ENCODE peak calls at places on chromosomes 16 and 17, in five cellular contexts. K, V, Y, B and T are unnamed samples.

GRCh38 chr16:7246578-7246977 is 86.1 kb upstream of the RBFOX1 start:
- DNase-seq in K (no peak), Y (no peak), V (no peak), B (no peak), T (no peak)

GRCh38 chr17:48728232-48729231 is at the start of gene HOXB13:
- DNase-seq in B (no peak), K (no peak), V (no peak), Y (peak; percentile 43), T (no peak)

GRCh38 chr17:28372203-28372944 is 880 bp downstream of the SARM1 start:
- DNase-seq in V (no peak), K (no peak), Y (no peak), B (no peak), T (no peak)

GRCh38 chr17:17526369-17526768 is 30.2 kb upstream of the RASD1 start:
- DNase-seq in K (no peak), Y (peak; percentile 63), B (peak; percentile 94), V (no peak), T (no peak)

GRCh38 chr17:47935961-47936360 is 5.4 kb upstream of the PNPO start:
- DNase-seq in Y (no peak), K (no peak), V (no peak), B (no peak), T (no peak)

GRCh38 chr17:69967910-69968411 is 107.1 kb upstream of the KCNJ16 start:
- DNase-seq in B (no peak), V (no peak), Y (no peak), K (no peak), T (no peak)

GRCh38 chr16:71986131-71986530 is 14.1 kb downstream of the PKD1L3 start:
- DNase-seq in B (no peak), V (no peak), K (no peak), Y (no peak), T (no peak)

GRCh38 chr17:4715071-4715749 is 4.8 kb downstream of the ARRB2 start:
- DNase-seq in B (no peak), Y (no peak), V (no peak), K (no peak), T (peak; percentile 79)

GRCh38 chr17:58020401-58020800 is 13.4 kb upstream of the SRSF1 start:
- DNase-seq in B (no peak), Y (no peak), K (no peak), V (no peak), T (no peak)

GRCh38 chr16:55678061-55678935 is 22.5 kb downstream of the SLC6A2 start:
- DNase-seq in V (no peak), Y (peak; percentile 76), K (peak; percentile 70), B (no peak), T (no peak)

GRCh38 chr16:57555831-57556230 is 13.4 kb downstream of the ADGRG5 start:
- DNase-seq in V (no peak), K (no peak), B (no peak), Y (no peak), T (no peak)

GRCh38 chr17:57935833-57936807 is 19.1 kb downstream of the CUEDC1 start:
- DNase-seq in Y (peak; percentile 49), B (peak; percentile 82), K (no peak), V (no peak), T (no peak)

GRCh38 chr17:43341705-43342600 is 56.8 kb upstream of the ARL4D start:
- DNase-seq in Y (no peak), B (no peak), V (no peak), K (no peak), T (no peak)

GRCh38 chr17:7133424-7133823 is 18.8 kb upstream of the ASGR2 start:
- DNase-seq in K (no peak), Y (no peak), B (no peak), V (no peak), T (peak; percentile 24)

GRCh38 chr17:8288336-8289102 is at the start of gene RANGRF:
- DNase-seq in K (peak; percentile 92), V (peak; percentile 42), B (peak; percentile 94), Y (peak; percentile 93), T (peak; percentile 81)

GRCh38 chr17:59561042-59561441 is 4.4 kb upstream of the DHX40 start:
- DNase-seq in K (no peak), V (no peak), Y (no peak), B (no peak), T (no peak)

GRCh38 chr17:28405632-28406477 is at the start of gene SLC46A1:
- DNase-seq in V (no peak), K (peak; percentile 67), B (peak; percentile 78), Y (peak; percentile 74), T (peak; percentile 7)

GRCh38 chr17:79538291-79538690 is 72.6 kb downstream of the RBFOX3 start:
- DNase-seq in Y (no peak), V (no peak), K (no peak), B (peak; percentile 3), T (no peak)

GRCh38 chr16:75289189-75289588 is 37.8 kb upstream of the BCAR1 start:
- DNase-seq in Y (no peak), K (no peak), B (no peak), V (no peak), T (no peak)

GRCh38 chr16:75288596-75289120 is 37.2 kb upstream of the BCAR1 start:
- DNase-seq in K (no peak), B (no peak), V (no peak), Y (no peak), T (peak; percentile 79)

GRCh38 chr16:75287708-75288107 is 36.3 kb upstream of the BCAR1 start:
- DNase-seq in Y (peak; percentile 90), B (no peak), K (no peak), V (no peak), T (no peak)

GRCh38 chr16:75286996-75287395 is 35.6 kb upstream of the BCAR1 start:
- DNase-seq in Y (no peak), V (no peak), B (no peak), K (no peak), T (no peak)

GRCh38 chr16:75288181-75288580 is 36.8 kb upstream of the BCAR1 start:
- DNase-seq in Y (peak; percentile 50), K (no peak), B (no peak), V (no peak), T (no peak)
- H3K27ac ChIP-seq in Y (peak overlapping the region; percentile 6), K (no peak overlapping the region), B (no peak overlapping the region), V (no peak overlapping the region), T (no peak overlapping the region)

GRCh38 chr17:50205931-50206505 is 4.6 kb upstream of the COL1A1 start:
- DNase-seq in V (no peak), K (no peak), B (no peak), Y (no peak), T (no peak)

GRCh38 chr17:50203589-50204345 is 2.3 kb upstream of the COL1A1 start:
- DNase-seq in K (no peak), V (no peak), B (no peak), Y (no peak), T (no peak)

GRCh38 chr17:50204431-50204830 is 3.0 kb upstream of the COL1A1 start:
- DNase-seq in Y (no peak), V (no peak), B (no peak), K (no peak), T (no peak)

GRCh38 chr17:50206604-50207293 is 5.3 kb upstream of the COL1A1 start:
- DNase-seq in B (no peak), Y (no peak), K (no peak), V (no peak), T (no peak)

GRCh38 chr17:50205111-50205821 is 3.8 kb upstream of the COL1A1 start:
- DNase-seq in V (no peak), B (no peak), K (no peak), Y (no peak), T (no peak)
- H3K4me3 ChIP-seq in V (no peak overlapping the region), B (no peak overlapping the region), K (no peak overlapping the region), Y (no peak overlapping the region), T (no peak overlapping the region)

GRCh38 chr16:400061-400540 is 1.6 kb upstream of the DECR2 start:
- DNase-seq in B (no peak), K (no peak), V (no peak), Y (no peak), T (no peak)
- H3K27ac ChIP-seq in B (no peak overlapping the region), K (no peak overlapping the region), V (peak overlapping the region; percentile 65), Y (no peak overlapping the region), T (peak overlapping the region; percentile 79)

GRCh38 chr17:21355586-21355985 is 20.6 kb upstream of the KCNJ12 start:
- DNase-seq in Y (no peak), K (no peak), V (no peak), B (peak; percentile 12), T (no peak)
- H3K4me3 ChIP-seq in Y (no peak overlapping the region), K (no peak overlapping the region), V (no peak overlapping the region), B (no peak overlapping the region), T (no peak overlapping the region)

GRCh38 chr17:50195196-50195865 is 6.1 kb downstream of the COL1A1 start:
- DNase-seq in V (no peak), Y (no peak), B (peak; percentile 24), K (no peak), T (no peak)

GRCh38 chr17:50196826-50197225 is 4.6 kb downstream of the COL1A1 start:
- DNase-seq in Y (no peak), B (peak; percentile 59), V (no peak), K (no peak), T (peak; percentile 7)

GRCh38 chr17:50196036-50196435 is 5.4 kb downstream of the COL1A1 start:
- DNase-seq in Y (no peak), K (no peak), B (peak; percentile 39), V (no peak), T (no peak)

GRCh38 chr17:50192873-50193274 is 8.6 kb downstream of the COL1A1 start:
- DNase-seq in B (no peak), K (no peak), V (no peak), Y (no peak), T (no peak)

DNA sequence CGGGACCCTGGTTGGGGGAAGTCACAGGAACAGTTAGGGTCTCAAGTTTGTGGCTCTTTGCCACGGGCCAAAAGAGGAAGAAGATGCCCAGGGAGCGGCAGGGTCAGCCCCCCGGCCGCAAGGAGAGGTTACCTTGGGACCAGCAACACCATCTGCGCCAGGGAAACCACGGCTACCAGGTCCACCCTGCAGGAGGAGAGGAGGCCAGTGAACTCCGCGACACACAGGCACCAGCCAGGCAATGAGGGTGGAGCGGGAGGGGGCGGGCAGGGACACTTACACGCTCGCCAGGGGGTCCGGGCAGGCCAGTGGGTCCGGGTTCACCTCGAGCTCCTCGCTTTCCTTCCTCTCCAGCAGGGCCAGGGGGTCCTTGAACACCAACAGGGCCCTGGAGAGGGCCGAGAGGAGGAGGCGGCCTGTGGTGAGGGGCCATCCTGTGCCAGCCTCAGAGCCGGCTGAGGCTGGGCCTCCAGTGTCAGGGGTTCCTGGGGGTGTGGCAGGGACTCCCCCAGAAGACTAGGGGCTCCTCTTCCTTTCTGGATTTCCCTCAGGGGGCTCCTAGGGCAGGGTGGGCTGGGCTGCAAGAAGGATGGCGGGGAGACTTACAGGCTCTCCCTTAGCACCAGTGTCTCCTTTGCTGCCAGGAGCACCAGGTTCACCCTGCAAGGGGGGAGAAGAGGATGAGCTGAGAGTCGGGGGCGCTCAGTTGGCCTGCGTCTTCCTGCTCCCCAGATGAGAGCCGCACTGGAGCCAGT is 6.8 kb downstream of the COL1A1 start:
- DNase-seq in V (no peak), B (no peak), K (no peak), Y (no peak), T (peak; percentile 43)
- H3K27ac ChIP-seq in V (peak overlapping the region; percentile 99), B (no peak overlapping the region), K (no peak overlapping the region), Y (no peak overlapping the region), T (no peak overlapping the region)

DNA sequence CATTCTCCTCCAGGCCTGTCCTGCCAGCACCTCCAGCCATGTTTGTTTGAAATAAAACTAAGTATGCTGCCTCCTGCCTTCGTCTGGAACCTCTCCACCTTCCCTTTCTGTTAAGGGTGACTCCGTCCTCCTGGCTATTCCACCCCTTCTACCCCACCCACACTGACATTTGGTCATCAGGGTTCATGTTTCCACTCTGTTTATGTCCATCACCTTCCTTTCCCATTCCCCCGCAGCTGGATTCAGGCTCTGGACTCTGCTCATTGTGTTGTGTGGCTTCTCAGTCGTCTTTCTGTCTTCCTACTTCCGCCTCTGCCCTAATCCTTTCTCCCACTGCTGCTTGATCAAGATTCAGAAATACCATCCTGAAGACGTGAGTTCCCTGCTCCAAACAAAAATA is 28.6 kb downstream of the EPN2 start:
- DNase-seq in K (no peak), Y (no peak), B (no peak), V (no peak), T (no peak)
- H3K4me3 ChIP-seq in K (no peak overlapping the region), Y (no peak overlapping the region), B (peak overlapping the region; percentile 13), V (no peak overlapping the region), T (no peak overlapping the region)

GRCh38 chr17:39920218-39921210 is 2.1 kb upstream of the GSDMB start:
- DNase-seq in V (no peak), K (no peak), Y (peak; percentile 22), B (no peak), T (peak; percentile 32)
- H3K27ac ChIP-seq in V (no peak overlapping the region), K (no peak overlapping the region), Y (no peak overlapping the region), B (no peak overlapping the region), T (peak overlapping the region; percentile 32)